ENCODE peak calls at places on chromosomes 5 and 9, in seven cellular contexts. L, U, P, S, W, E and T are unnamed samples.

GRCh38 chr9:137488330-137488653 is 29.2 kb upstream of the NSMF start:
- DNase-seq in L (no peak), U (no peak), P (no peak), S (no peak), W (no peak), E (no peak), T (no peak)

GRCh38 chr5:168747987-168748777 is 169.0 kb upstream of the PANK3 start:
- DNase-seq in L (peak), U (no peak), P (no peak), S (no peak), W (peak), E (no peak), T (peak)

GRCh38 chr9:90053027-90053426 is 448.2 kb downstream of the GADD45G start:
- DNase-seq in L (no peak), U (no peak), P (no peak), S (no peak), W (no peak), E (no peak), T (no peak)

GRCh38 chr5:80406980-80407734 is 707 bp upstream of the ZFYVE16 start:
- DNase-seq in L (no peak), U (no peak), P (no peak), S (no peak), W (no peak), E (no peak), T (no peak)

GRCh38 chr9:136808075-136808780 is 480 bp downstream of the RABL6 start:
- DNase-seq in L (peak), U (no peak), P (no peak), S (peak), W (peak), E (no peak), T (no peak)

GRCh38 chr9:96219615-96220257 is 82.2 kb downstream of the HSD17B3 start:
- DNase-seq in L (no peak), U (no peak), P (no peak), S (peak), W (peak), E (peak), T (no peak)

GRCh38 chr9:108041551-108041950 is 552.0 kb upstream of the KLF4 start:
- DNase-seq in L (peak), U (peak), P (peak), S (no peak), W (no peak), E (no peak), T (no peak)

GRCh38 chr5:132492386-132492785 is 1.8 kb upstream of the IRF1 start:
- DNase-seq in L (no peak), U (no peak), P (no peak), S (no peak), W (no peak), E (no peak), T (no peak)

GRCh38 chr5:118628672-118629354 is 359.5 kb downstream of the DTWD2 start:
- DNase-seq in L (no peak), U (no peak), P (no peak), S (no peak), W (no peak), E (no peak), T (no peak)

GRCh38 chr9:96027271-96028131 is 152.0 kb downstream of the ERCC6L2 start:
- DNase-seq in L (no peak), U (no peak), P (no peak), S (no peak), W (no peak), E (no peak), T (no peak)

GRCh38 chr9:135555203-135555602 is 6.4 kb upstream of the PAEP start:
- DNase-seq in L (no peak), U (no peak), P (no peak), S (no peak), W (no peak), E (no peak), T (no peak)

GRCh38 chr9:38443181-38443580 is 18.9 kb upstream of the IGFBPL1 start:
- DNase-seq in L (no peak), U (peak), P (peak), S (no peak), W (no peak), E (no peak), T (no peak)

GRCh38 chr9:132116583-132116982 is 36.9 kb upstream of the MED27 start:
- DNase-seq in L (no peak), U (no peak), P (no peak), S (no peak), W (no peak), E (no peak), T (no peak)

GRCh38 chr5:171269717-171270116 is 39.3 kb upstream of the TLX3 start:
- DNase-seq in L (no peak), U (no peak), P (peak), S (no peak), W (no peak), E (no peak), T (no peak)

GRCh38 chr5:86971034-86971511 is 296.6 kb upstream of the RASA1 start:
- DNase-seq in L (no peak), U (peak), P (peak), S (no peak), W (no peak), E (no peak), T (no peak)

GRCh38 chr5:142834504-142834903 is 64.3 kb downstream of the ARHGAP26 start:
- DNase-seq in L (no peak), U (no peak), P (no peak), S (no peak), W (no peak), E (no peak), T (no peak)

GRCh38 chr5:75050415-75050814 is 1.9 kb downstream of the GCNT4 start:
- DNase-seq in L (no peak), U (no peak), P (no peak), S (no peak), W (peak), E (no peak), T (no peak)

GRCh38 chr5:134994560-134995156 is 27.0 kb downstream of the CATSPER3 start:
- DNase-seq in L (no peak), U (no peak), P (no peak), S (no peak), W (no peak), E (no peak), T (no peak)

GRCh38 chr5:126816649-126817048 is 39.7 kb downstream of the LMNB1 start:
- DNase-seq in L (no peak), U (no peak), P (no peak), S (peak), W (no peak), E (no peak), T (no peak)

GRCh38 chr5:28165116-28165515 is 1126.7 kb upstream of the CDH9 start:
- DNase-seq in L (peak), U (peak), P (peak), S (no peak), W (no peak), E (no peak), T (no peak)

GRCh38 chr5:119271758-119272730 is 83.8 kb upstream of the TNFAIP8 start:
- DNase-seq in L (no peak), U (no peak), P (no peak), S (no peak), W (no peak), E (no peak), T (no peak)

GRCh38 chr5:163569284-163569683 is 63.9 kb downstream of the MAT2B start:
- DNase-seq in L (no peak), U (peak), P (peak), S (no peak), W (no peak), E (no peak), T (no peak)

GRCh38 chr9:109780453-109781033 is 545 bp downstream of the PALM2AKAP2 start:
- DNase-seq in L (peak), U (peak), P (no peak), S (no peak), W (no peak), E (no peak), T (no peak)

GRCh38 chr5:850511-851006 is at the start of gene ZDHHC11:
- DNase-seq in L (no peak), U (no peak), P (no peak), S (no peak), W (no peak), E (no peak), T (no peak)

GRCh38 chr5:17077447-17078233 is 139.8 kb upstream of the BASP1 start:
- DNase-seq in L (no peak), U (no peak), P (no peak), S (no peak), W (no peak), E (no peak), T (no peak)

GRCh38 chr9:89723696-89724095 is 118.9 kb downstream of the GADD45G start:
- DNase-seq in L (no peak), U (peak), P (no peak), S (no peak), W (no peak), E (no peak), T (no peak)

GRCh38 chr5:10885026-10885425 is 124.0 kb upstream of the DAP start:
- DNase-seq in L (peak), U (peak), P (peak), S (no peak), W (no peak), E (no peak), T (no peak)